ENCODE peak calls at places on chromosome 19, in six cellular contexts. One of them, this sample, is unnamed.
A peak's percentile ranks its signal among the peaks of the same experiment; 100 is the strongest.

GRCh38 chr19:534088-534487 is 2.5 kb downstream of the CDC34 start:
- DNase-seq in BJ: no peak
- DNase-seq in ovary: no peak
- DNase-seq in endothelial cell of umbilical vein: no peak
- DNase-seq in tibial nerve: no peak
- DNase-seq in breast epithelium: no peak
- DNase-seq in this sample: no peak

GRCh38 chr19:16161848-16162247 is 11.5 kb downstream of the CIB3 start:
- DNase-seq in BJ: no peak
- DNase-seq in ovary: no peak
- DNase-seq in endothelial cell of umbilical vein: peak; percentile 38
- DNase-seq in tibial nerve: no peak
- DNase-seq in breast epithelium: no peak
- DNase-seq in this sample: no peak

GRCh38 chr19:11486661-11487503 is 6.0 kb upstream of the ELAVL3 start:
- DNase-seq in BJ: no peak
- DNase-seq in ovary: no peak
- DNase-seq in endothelial cell of umbilical vein: no peak
- DNase-seq in tibial nerve: no peak
- DNase-seq in breast epithelium: no peak
- DNase-seq in this sample: peak; percentile 64

GRCh38 chr19:38741670-38742069 is 2.6 kb downstream of the CAPN12 start:
- DNase-seq in BJ: no peak
- DNase-seq in ovary: no peak
- DNase-seq in endothelial cell of umbilical vein: no peak
- DNase-seq in tibial nerve: no peak
- DNase-seq in breast epithelium: no peak
- DNase-seq in this sample: peak; percentile 25

GRCh38 chr19:4052993-4053422 is 13.7 kb downstream of the ZBTB7A start:
- DNase-seq in BJ: no peak
- DNase-seq in ovary: peak; percentile 46
- DNase-seq in endothelial cell of umbilical vein: no peak
- DNase-seq in tibial nerve: no peak
- DNase-seq in breast epithelium: no peak
- DNase-seq in this sample: no peak

GRCh38 chr19:5407356-5407755 is 47.9 kb upstream of the ZNRF4 start:
- DNase-seq in BJ: no peak
- DNase-seq in ovary: no peak
- DNase-seq in endothelial cell of umbilical vein: no peak
- DNase-seq in tibial nerve: no peak
- DNase-seq in breast epithelium: no peak
- DNase-seq in this sample: peak; percentile 72

GRCh38 chr19:13132471-13133166 is 14.6 kb downstream of the NACC1 start:
- DNase-seq in BJ: no peak
- DNase-seq in ovary: no peak
- DNase-seq in endothelial cell of umbilical vein: no peak
- DNase-seq in tibial nerve: no peak
- DNase-seq in breast epithelium: no peak
- DNase-seq in this sample: no peak

GRCh38 chr19:46913198-46913851 is 52.5 kb downstream of the ARHGAP35 start:
- DNase-seq in BJ: no peak
- DNase-seq in ovary: no peak
- DNase-seq in endothelial cell of umbilical vein: peak; percentile 28
- DNase-seq in tibial nerve: no peak
- DNase-seq in breast epithelium: no peak
- DNase-seq in this sample: no peak

GRCh38 chr19:35518313-35518712 is 4.9 kb upstream of the DMKN start:
- DNase-seq in BJ: peak; percentile 86
- DNase-seq in ovary: no peak
- DNase-seq in endothelial cell of umbilical vein: no peak
- DNase-seq in tibial nerve: no peak
- DNase-seq in breast epithelium: no peak
- DNase-seq in this sample: no peak

GRCh38 chr19:16135410-16136127 is 7.9 kb upstream of the HSH2D start:
- DNase-seq in BJ: no peak
- DNase-seq in ovary: no peak
- DNase-seq in endothelial cell of umbilical vein: no peak
- DNase-seq in tibial nerve: no peak
- DNase-seq in breast epithelium: no peak
- DNase-seq in this sample: no peak

GRCh38 chr19:392375-392970 is 16.5 kb downstream of the C2CD4C start:
- DNase-seq in BJ: no peak
- DNase-seq in ovary: no peak
- DNase-seq in endothelial cell of umbilical vein: no peak
- DNase-seq in tibial nerve: no peak
- DNase-seq in breast epithelium: no peak
- DNase-seq in this sample: no peak

GRCh38 chr19:42316223-42317211 is 3.4 kb downstream of the TMEM145 start:
- DNase-seq in BJ: no peak
- DNase-seq in ovary: no peak
- DNase-seq in endothelial cell of umbilical vein: no peak
- DNase-seq in tibial nerve: no peak
- DNase-seq in breast epithelium: no peak
- DNase-seq in this sample: peak; percentile 63

GRCh38 chr19:3224346-3225325 is at the start of gene CELF5:
- DNase-seq in BJ: no peak
- DNase-seq in ovary: peak; percentile 77
- DNase-seq in endothelial cell of umbilical vein: no peak
- DNase-seq in tibial nerve: no peak
- DNase-seq in breast epithelium: no peak
- DNase-seq in this sample: peak; percentile 99

GRCh38 chr19:7900931-7901330 is 2.7 kb upstream of the MAP2K7 start:
- DNase-seq in BJ: no peak
- DNase-seq in ovary: no peak
- DNase-seq in endothelial cell of umbilical vein: no peak
- DNase-seq in tibial nerve: no peak
- DNase-seq in breast epithelium: no peak
- DNase-seq in this sample: peak; percentile 31

GRCh38 chr19:45739498-45740439 is 6.5 kb downstream of the MEIOSIN start:
- DNase-seq in BJ: no peak
- DNase-seq in ovary: no peak
- DNase-seq in endothelial cell of umbilical vein: no peak
- DNase-seq in tibial nerve: no peak
- DNase-seq in breast epithelium: no peak
- DNase-seq in this sample: peak; percentile 41

GRCh38 chr19:44356383-44357111 is at the start of gene ZNF112:
- DNase-seq in BJ: peak; percentile 69
- DNase-seq in ovary: peak; percentile 84
- DNase-seq in endothelial cell of umbilical vein: peak; percentile 93
- DNase-seq in tibial nerve: peak; percentile 82
- DNase-seq in breast epithelium: peak; percentile 81
- DNase-seq in this sample: peak; percentile 58

GRCh38 chr19:33796164-33797100 is at the start of gene KCTD15:
- DNase-seq in BJ: no peak
- DNase-seq in ovary: peak; percentile 79
- DNase-seq in endothelial cell of umbilical vein: peak; percentile 45
- DNase-seq in tibial nerve: no peak
- DNase-seq in breast epithelium: no peak
- DNase-seq in this sample: peak; percentile 88

GRCh38 chr19:883661-884211 is 9.3 kb downstream of the MED16 start:
- DNase-seq in BJ: no peak
- DNase-seq in ovary: no peak
- DNase-seq in endothelial cell of umbilical vein: no peak
- DNase-seq in tibial nerve: no peak
- DNase-seq in breast epithelium: no peak
- DNase-seq in this sample: peak; percentile 76

GRCh38 chr19:39449116-39449797 is 3.9 kb downstream of the SUPT5H start:
- DNase-seq in BJ: no peak
- DNase-seq in ovary: no peak
- DNase-seq in endothelial cell of umbilical vein: no peak
- DNase-seq in tibial nerve: no peak
- DNase-seq in breast epithelium: no peak
- DNase-seq in this sample: no peak

GRCh38 chr19:16385821-16386220 is 61.2 kb downstream of the KLF2 start:
- DNase-seq in BJ: no peak
- DNase-seq in ovary: peak; percentile 24
- DNase-seq in endothelial cell of umbilical vein: no peak
- DNase-seq in tibial nerve: no peak
- DNase-seq in breast epithelium: no peak
- DNase-seq in this sample: no peak

GRCh38 chr19:49678970-49679831 is 2.1 kb downstream of the PRMT1 start:
- DNase-seq in BJ: no peak
- DNase-seq in ovary: no peak
- DNase-seq in endothelial cell of umbilical vein: no peak
- DNase-seq in tibial nerve: no peak
- DNase-seq in breast epithelium: no peak
- DNase-seq in this sample: no peak
- H3K4me3 ChIP-seq in BJ: no peak overlapping the region
- H3K4me3 ChIP-seq in ovary: no peak overlapping the region
- H3K4me3 ChIP-seq in endothelial cell of umbilical vein: no peak overlapping the region
- H3K4me3 ChIP-seq in tibial nerve: no peak overlapping the region
- H3K4me3 ChIP-seq in breast epithelium: no peak overlapping the region
- H3K4me3 ChIP-seq in this sample: no peak overlapping the region

GRCh38 chr19:19674315-19674714 is 5.7 kb downstream of the ZNF101 start:
- DNase-seq in BJ: no peak
- DNase-seq in ovary: no peak
- DNase-seq in endothelial cell of umbilical vein: no peak
- DNase-seq in tibial nerve: no peak
- DNase-seq in breast epithelium: no peak
- DNase-seq in this sample: no peak
- H3K36me3 ChIP-seq in BJ: peaks cover 8% of the 10 kb centered on the region
- H3K36me3 ChIP-seq in ovary: no peaks in the 10 kb centered on the region
- H3K36me3 ChIP-seq in endothelial cell of umbilical vein: peaks cover 16% of the 10 kb centered on the region
- H3K36me3 ChIP-seq in tibial nerve: peaks cover 73% of the 10 kb centered on the region
- H3K36me3 ChIP-seq in breast epithelium: no peaks in the 10 kb centered on the region
- H3K36me3 ChIP-seq in this sample: peaks cover 16% of the 10 kb centered on the region

GRCh38 chr19:18794029-18794313 is 2.9 kb upstream of the COMP start:
- DNase-seq in BJ: no peak
- DNase-seq in ovary: no peak
- DNase-seq in endothelial cell of umbilical vein: no peak
- DNase-seq in tibial nerve: no peak
- DNase-seq in breast epithelium: no peak
- DNase-seq in this sample: peak; percentile 23

GRCh38 chr19:18794692-18795091 is 3.6 kb upstream of the COMP start:
- DNase-seq in BJ: no peak
- DNase-seq in ovary: no peak
- DNase-seq in endothelial cell of umbilical vein: no peak
- DNase-seq in tibial nerve: no peak
- DNase-seq in breast epithelium: no peak
- DNase-seq in this sample: no peak

GRCh38 chr19:18798384-18799352 is 7.6 kb upstream of the COMP start:
- DNase-seq in BJ: no peak
- DNase-seq in ovary: no peak
- DNase-seq in endothelial cell of umbilical vein: no peak
- DNase-seq in tibial nerve: no peak
- DNase-seq in breast epithelium: no peak
- DNase-seq in this sample: peak; percentile 83

GRCh38 chr19:18795540-18795939 is 4.4 kb upstream of the COMP start:
- DNase-seq in BJ: no peak
- DNase-seq in ovary: no peak
- DNase-seq in endothelial cell of umbilical vein: no peak
- DNase-seq in tibial nerve: no peak
- DNase-seq in breast epithelium: no peak
- DNase-seq in this sample: peak; percentile 78

DNA sequence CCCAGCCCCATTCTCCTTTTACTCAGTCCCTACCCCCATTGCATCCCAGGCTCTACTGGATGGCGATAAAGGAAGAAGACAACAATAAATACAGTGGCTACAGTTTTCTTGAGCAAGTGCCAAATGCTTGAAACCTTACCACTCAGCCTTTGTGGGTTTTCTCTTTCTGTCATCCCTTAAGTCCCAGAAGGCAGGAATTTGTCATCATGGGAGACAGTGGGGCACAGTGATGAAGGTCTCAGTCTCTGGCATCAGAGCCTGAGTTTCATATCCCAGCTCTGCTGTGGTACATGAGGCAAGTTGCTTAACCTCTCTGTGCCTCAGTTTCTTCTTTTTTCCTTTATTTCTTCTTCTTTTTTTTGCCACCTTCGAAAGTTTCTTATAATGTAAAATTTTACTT is 5.1 kb upstream of the COMP start:
- DNase-seq in BJ: no peak
- DNase-seq in ovary: no peak
- DNase-seq in endothelial cell of umbilical vein: no peak
- DNase-seq in tibial nerve: no peak
- DNase-seq in breast epithelium: no peak
- DNase-seq in this sample: no peak
- H3K27me3 ChIP-seq in BJ: peaks cover 17% of the 10 kb centered on the region
- H3K27me3 ChIP-seq in ovary: no peaks in the 10 kb centered on the region
- H3K27me3 ChIP-seq in endothelial cell of umbilical vein: peaks cover 19% of the 10 kb centered on the region
- H3K27me3 ChIP-seq in tibial nerve: peaks cover 76% of the 10 kb centered on the region
- H3K27me3 ChIP-seq in breast epithelium: no peaks in the 10 kb centered on the region
- H3K27me3 ChIP-seq in this sample: peaks cover 63% of the 10 kb centered on the region

GRCh38 chr19:6745965-6746364 is 6.5 kb downstream of the TRIP10 start:
- DNase-seq in BJ: no peak
- DNase-seq in ovary: no peak
- DNase-seq in endothelial cell of umbilical vein: no peak
- DNase-seq in tibial nerve: no peak
- DNase-seq in breast epithelium: no peak
- DNase-seq in this sample: peak; percentile 34

GRCh38 chr19:6743714-6744380 is 4.4 kb downstream of the TRIP10 start:
- DNase-seq in BJ: no peak
- DNase-seq in ovary: no peak
- DNase-seq in endothelial cell of umbilical vein: no peak
- DNase-seq in tibial nerve: no peak
- DNase-seq in breast epithelium: no peak
- DNase-seq in this sample: peak; percentile 55

GRCh38 chr19:6743071-6743470 is 3.6 kb downstream of the TRIP10 start:
- DNase-seq in BJ: no peak
- DNase-seq in ovary: no peak
- DNase-seq in endothelial cell of umbilical vein: no peak
- DNase-seq in tibial nerve: no peak
- DNase-seq in breast epithelium: no peak
- DNase-seq in this sample: peak; percentile 35

GRCh38 chr19:6740589-6741348 is 1.3 kb downstream of the TRIP10 start:
- DNase-seq in BJ: no peak
- DNase-seq in ovary: peak; percentile 77
- DNase-seq in endothelial cell of umbilical vein: peak; percentile 46
- DNase-seq in tibial nerve: no peak
- DNase-seq in breast epithelium: no peak
- DNase-seq in this sample: peak; percentile 92

DNA sequence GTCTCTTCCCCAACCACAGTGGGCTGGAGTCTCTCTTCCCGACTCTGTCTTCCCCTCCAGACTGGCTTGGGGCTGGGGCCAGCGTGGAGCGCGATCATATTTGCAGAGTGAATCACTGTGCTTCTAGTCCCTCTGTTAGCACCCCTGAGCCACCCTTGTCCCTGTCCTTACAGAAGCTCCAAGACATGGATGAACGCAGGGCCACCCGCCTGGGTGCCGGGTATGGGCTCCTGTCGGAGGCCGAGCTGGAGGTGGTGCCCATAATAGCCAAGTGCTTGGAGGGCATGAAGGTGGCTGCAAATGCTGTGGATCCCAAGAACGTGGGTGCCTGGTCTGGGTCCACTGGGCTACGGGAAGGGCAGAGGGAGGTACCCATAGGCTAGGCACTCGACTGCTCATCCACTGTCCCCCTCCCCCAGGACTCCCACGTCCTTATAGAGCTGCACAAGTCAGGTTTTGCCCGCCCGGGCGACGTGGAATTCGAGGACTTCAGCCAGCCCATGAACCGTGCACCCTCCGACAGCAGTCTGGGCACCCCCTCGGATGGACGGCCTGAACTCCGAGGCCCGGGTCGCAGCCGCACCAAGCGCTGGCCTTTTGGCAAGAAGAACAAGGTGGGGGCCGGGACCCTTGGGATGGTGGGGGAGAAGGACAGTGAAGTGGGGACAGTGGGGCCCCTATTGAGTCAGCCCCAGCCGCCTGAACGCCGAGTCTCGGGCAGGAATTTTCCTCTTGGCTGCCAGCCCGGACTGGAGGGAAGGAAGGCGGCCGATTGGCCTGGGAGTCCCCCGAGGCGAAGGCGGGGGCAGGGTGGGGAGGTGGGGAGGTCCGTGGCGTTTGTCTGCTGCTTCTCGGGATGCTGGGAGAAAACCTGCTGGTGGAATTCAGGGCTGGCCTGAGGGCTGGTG is 5.2 kb downstream of the TRIP10 start:
- DNase-seq in BJ: peak; percentile 51
- DNase-seq in ovary: peak; percentile 94
- DNase-seq in endothelial cell of umbilical vein: peak; percentile 78
- DNase-seq in tibial nerve: peak; percentile 84
- DNase-seq in breast epithelium: peak; percentile 93
- DNase-seq in this sample: peak; percentile 54
- H3K4me3 ChIP-seq in BJ: no peak overlapping the region
- H3K4me3 ChIP-seq in ovary: peak overlapping the region; percentile 16
- H3K4me3 ChIP-seq in endothelial cell of umbilical vein: no peak overlapping the region
- H3K4me3 ChIP-seq in tibial nerve: peak overlapping the region; percentile 22
- H3K4me3 ChIP-seq in breast epithelium: peak overlapping the region; percentile 53
- H3K4me3 ChIP-seq in this sample: no peak overlapping the region